ENCODE peak calls at places on chromosome 21, in six cellular contexts. One of them, this sample, is unnamed.

GRCh38 chr21:39388038-39388810 is 39.3 kb upstream of the HMGN1 start:
- DNase-seq in A549: peak; percentile 72
- DNase-seq in GM23248: peak; percentile 92
- DNase-seq in CD8-positive, alpha-beta T cell: peak; percentile 85
- DNase-seq in cardiac muscle cell: peak; percentile 89
- DNase-seq in lower lobe of right lung: peak; percentile 95
- DNase-seq in this sample: peak; percentile 90

GRCh38 chr21:38646213-38646837 is 148.0 kb upstream of the ERG start:
- DNase-seq in lower lobe of right lung: no peak
- DNase-seq in A549: no peak
- DNase-seq in GM23248: peak; percentile 96
- DNase-seq in CD8-positive, alpha-beta T cell: no peak
- DNase-seq in cardiac muscle cell: no peak
- DNase-seq in this sample: peak; percentile 80

GRCh38 chr21:27812279-27812678 is 845.4 kb upstream of the ADAMTS5 start:
- DNase-seq in CD8-positive, alpha-beta T cell: no peak
- DNase-seq in A549: no peak
- DNase-seq in GM23248: peak; percentile 4
- DNase-seq in lower lobe of right lung: no peak
- DNase-seq in cardiac muscle cell: no peak
- DNase-seq in this sample: no peak

GRCh38 chr21:26832513-26832912 is 12.7 kb downstream of the ADAMTS1 start:
- DNase-seq in GM23248: no peak
- DNase-seq in lower lobe of right lung: no peak
- DNase-seq in cardiac muscle cell: no peak
- DNase-seq in A549: no peak
- DNase-seq in CD8-positive, alpha-beta T cell: no peak
- DNase-seq in this sample: no peak

GRCh38 chr21:31684918-31685317 is 25.4 kb downstream of the SOD1 start:
- DNase-seq in CD8-positive, alpha-beta T cell: no peak
- DNase-seq in GM23248: no peak
- DNase-seq in cardiac muscle cell: no peak
- DNase-seq in A549: no peak
- DNase-seq in lower lobe of right lung: no peak
- DNase-seq in this sample: no peak

GRCh38 chr21:37513383-37513782 is 146.8 kb downstream of the DYRK1A start:
- DNase-seq in GM23248: no peak
- DNase-seq in cardiac muscle cell: no peak
- DNase-seq in A549: no peak
- DNase-seq in lower lobe of right lung: no peak
- DNase-seq in CD8-positive, alpha-beta T cell: no peak
- DNase-seq in this sample: no peak

GRCh38 chr21:39633770-39634181 is 21.0 kb downstream of the B3GALT5 start:
- DNase-seq in CD8-positive, alpha-beta T cell: no peak
- DNase-seq in cardiac muscle cell: no peak
- DNase-seq in lower lobe of right lung: no peak
- DNase-seq in GM23248: peak; percentile 91
- DNase-seq in A549: peak; percentile 72
- DNase-seq in this sample: peak; percentile 62

GRCh38 chr21:26850116-26850643 is 5.0 kb upstream of the ADAMTS1 start:
- DNase-seq in A549: no peak
- DNase-seq in lower lobe of right lung: no peak
- DNase-seq in cardiac muscle cell: no peak
- DNase-seq in CD8-positive, alpha-beta T cell: no peak
- DNase-seq in GM23248: peak; percentile 60
- DNase-seq in this sample: no peak

GRCh38 chr21:36883532-36884486 is 82.7 kb downstream of the HLCS start:
- DNase-seq in lower lobe of right lung: no peak
- DNase-seq in A549: peak; percentile 59
- DNase-seq in CD8-positive, alpha-beta T cell: no peak
- DNase-seq in cardiac muscle cell: no peak
- DNase-seq in GM23248: no peak
- DNase-seq in this sample: no peak

GRCh38 chr21:36150192-36150711 is 6.4 kb upstream of the DOP1B start:
- DNase-seq in cardiac muscle cell: no peak
- DNase-seq in A549: no peak
- DNase-seq in CD8-positive, alpha-beta T cell: no peak
- DNase-seq in lower lobe of right lung: peak; percentile 71
- DNase-seq in GM23248: peak; percentile 62
- DNase-seq in this sample: peak; percentile 49

GRCh38 chr21:29125199-29125598 is 5.2 kb upstream of the MAP3K7CL start:
- DNase-seq in lower lobe of right lung: no peak
- DNase-seq in GM23248: no peak
- DNase-seq in A549: no peak
- DNase-seq in cardiac muscle cell: no peak
- DNase-seq in CD8-positive, alpha-beta T cell: no peak
- DNase-seq in this sample: no peak

GRCh38 chr21:31558839-31559367 is 100.6 kb upstream of the SOD1 start:
- DNase-seq in cardiac muscle cell: peak; percentile 97
- DNase-seq in A549: peak; percentile 89
- DNase-seq in lower lobe of right lung: peak; percentile 77
- DNase-seq in GM23248: peak; percentile 98
- DNase-seq in CD8-positive, alpha-beta T cell: peak; percentile 89
- DNase-seq in this sample: peak; percentile 95

GRCh38 chr21:39613029-39613934 is 542 bp downstream of the B3GALT5 start:
- DNase-seq in lower lobe of right lung: no peak
- DNase-seq in A549: no peak
- DNase-seq in GM23248: no peak
- DNase-seq in CD8-positive, alpha-beta T cell: no peak
- DNase-seq in cardiac muscle cell: no peak
- DNase-seq in this sample: no peak

GRCh38 chr21:28904961-28905435 is 87.7 kb downstream of the LTN1 start:
- DNase-seq in cardiac muscle cell: no peak
- DNase-seq in CD8-positive, alpha-beta T cell: no peak
- DNase-seq in A549: no peak
- DNase-seq in lower lobe of right lung: no peak
- DNase-seq in GM23248: no peak
- DNase-seq in this sample: no peak

GRCh38 chr21:26506951-26507350 is 66.1 kb downstream of the CYYR1 start:
- DNase-seq in lower lobe of right lung: no peak
- DNase-seq in A549: no peak
- DNase-seq in cardiac muscle cell: no peak
- DNase-seq in GM23248: peak; percentile 85
- DNase-seq in CD8-positive, alpha-beta T cell: no peak
- DNase-seq in this sample: no peak

GRCh38 chr21:29403291-29403690 is 104.6 kb downstream of the BACH1 start:
- DNase-seq in A549: no peak
- DNase-seq in GM23248: no peak
- DNase-seq in CD8-positive, alpha-beta T cell: no peak
- DNase-seq in lower lobe of right lung: no peak
- DNase-seq in cardiac muscle cell: no peak
- DNase-seq in this sample: no peak

GRCh38 chr21:32349333-32349944 is 43.4 kb downstream of the URB1 start:
- DNase-seq in A549: no peak
- DNase-seq in lower lobe of right lung: no peak
- DNase-seq in CD8-positive, alpha-beta T cell: no peak
- DNase-seq in GM23248: no peak
- DNase-seq in cardiac muscle cell: no peak
- DNase-seq in this sample: no peak

GRCh38 chr21:39097335-39097861 is 85.9 kb downstream of the PSMG1 start:
- DNase-seq in A549: no peak
- DNase-seq in CD8-positive, alpha-beta T cell: no peak
- DNase-seq in lower lobe of right lung: peak; percentile 82
- DNase-seq in GM23248: no peak
- DNase-seq in cardiac muscle cell: peak; percentile 26
- DNase-seq in this sample: no peak

GRCh38 chr21:40422851-40423635 is 423.9 kb downstream of the DSCAM start:
- DNase-seq in A549: no peak
- DNase-seq in lower lobe of right lung: no peak
- DNase-seq in cardiac muscle cell: no peak
- DNase-seq in GM23248: no peak
- DNase-seq in CD8-positive, alpha-beta T cell: no peak
- DNase-seq in this sample: no peak

GRCh38 chr21:36729301-36729970 is 30.5 kb downstream of the SIM2 start:
- DNase-seq in GM23248: no peak
- DNase-seq in A549: no peak
- DNase-seq in cardiac muscle cell: no peak
- DNase-seq in CD8-positive, alpha-beta T cell: no peak
- DNase-seq in lower lobe of right lung: no peak
- DNase-seq in this sample: no peak

GRCh38 chr21:26800455-26801454 is 44.5 kb downstream of the ADAMTS1 start:
- DNase-seq in cardiac muscle cell: no peak
- DNase-seq in CD8-positive, alpha-beta T cell: no peak
- DNase-seq in lower lobe of right lung: no peak
- DNase-seq in A549: no peak
- DNase-seq in GM23248: peak; percentile 69
- DNase-seq in this sample: no peak

GRCh38 chr21:38957575-38958340 is 152.0 kb downstream of the ETS2 start:
- DNase-seq in A549: no peak
- DNase-seq in lower lobe of right lung: no peak
- DNase-seq in GM23248: no peak
- DNase-seq in CD8-positive, alpha-beta T cell: no peak
- DNase-seq in cardiac muscle cell: no peak
- DNase-seq in this sample: no peak

GRCh38 chr21:36747815-36748381 is 49.0 kb downstream of the SIM2 start:
- DNase-seq in A549: no peak
- DNase-seq in lower lobe of right lung: no peak
- DNase-seq in CD8-positive, alpha-beta T cell: no peak
- DNase-seq in GM23248: peak; percentile 68
- DNase-seq in cardiac muscle cell: peak; percentile 86
- DNase-seq in this sample: no peak

GRCh38 chr21:39326607-39327307 is 13.3 kb upstream of the BRWD1 start:
- DNase-seq in GM23248: no peak
- DNase-seq in cardiac muscle cell: no peak
- DNase-seq in A549: no peak
- DNase-seq in CD8-positive, alpha-beta T cell: no peak
- DNase-seq in lower lobe of right lung: no peak
- DNase-seq in this sample: no peak

GRCh38 chr21:24869862-24870261 is 737.4 kb downstream of the MRPL39 start:
- DNase-seq in CD8-positive, alpha-beta T cell: no peak
- DNase-seq in GM23248: no peak
- DNase-seq in cardiac muscle cell: no peak
- DNase-seq in lower lobe of right lung: no peak
- DNase-seq in A549: no peak
- DNase-seq in this sample: no peak

GRCh38 chr21:24868117-24868516 is 739.2 kb downstream of the MRPL39 start:
- DNase-seq in CD8-positive, alpha-beta T cell: no peak
- DNase-seq in lower lobe of right lung: no peak
- DNase-seq in GM23248: no peak
- DNase-seq in A549: no peak
- DNase-seq in cardiac muscle cell: no peak
- DNase-seq in this sample: no peak

DNA sequence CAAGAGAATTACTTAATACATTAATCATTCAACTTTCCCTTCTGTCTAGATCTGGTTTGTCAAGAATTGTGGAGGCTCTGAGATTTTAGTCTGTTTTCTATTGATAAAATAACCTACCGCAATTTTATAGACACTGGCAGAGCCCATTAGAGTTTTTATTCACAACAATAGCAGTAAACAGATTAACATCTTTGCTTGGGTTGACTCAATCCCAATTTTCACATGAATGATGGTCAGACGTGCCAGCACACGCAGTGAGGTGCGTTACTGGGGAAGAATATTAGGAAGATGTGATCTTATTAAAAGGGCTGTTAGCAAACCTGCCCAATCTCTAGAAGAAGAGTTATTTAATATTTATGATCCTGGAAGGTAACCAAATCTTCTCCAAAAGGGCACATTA is 736.6 kb downstream of the MRPL39 start:
- DNase-seq in GM23248: no peak
- DNase-seq in cardiac muscle cell: no peak
- DNase-seq in lower lobe of right lung: no peak
- DNase-seq in A549: no peak
- DNase-seq in CD8-positive, alpha-beta T cell: no peak
- DNase-seq in this sample: no peak
- H3K4me3 ChIP-seq in GM23248: no peak overlapping the region
- H3K4me3 ChIP-seq in cardiac muscle cell: no peak overlapping the region
- H3K4me3 ChIP-seq in lower lobe of right lung: no peak overlapping the region
- H3K4me3 ChIP-seq in A549: no peak overlapping the region
- H3K4me3 ChIP-seq in CD8-positive, alpha-beta T cell: no peak overlapping the region
- H3K4me3 ChIP-seq in this sample: no peak overlapping the region

GRCh38 chr21:41843584-41843983 is 35.6 kb downstream of the PRDM15 start:
- DNase-seq in A549: no peak
- DNase-seq in cardiac muscle cell: no peak
- DNase-seq in CD8-positive, alpha-beta T cell: no peak
- DNase-seq in GM23248: no peak
- DNase-seq in lower lobe of right lung: no peak
- DNase-seq in this sample: no peak
- H3K9me3 ChIP-seq in A549: peaks cover 7% of the 10 kb centered on the region
- H3K9me3 ChIP-seq in cardiac muscle cell: no peaks in the 10 kb centered on the region
- H3K9me3 ChIP-seq in CD8-positive, alpha-beta T cell: no peaks in the 10 kb centered on the region
- H3K9me3 ChIP-seq in GM23248: peaks cover 8% of the 10 kb centered on the region
- H3K9me3 ChIP-seq in lower lobe of right lung: peaks cover 9% of the 10 kb centered on the region
- H3K9me3 ChIP-seq in this sample: peaks cover 13% of the 10 kb centered on the region

DNA sequence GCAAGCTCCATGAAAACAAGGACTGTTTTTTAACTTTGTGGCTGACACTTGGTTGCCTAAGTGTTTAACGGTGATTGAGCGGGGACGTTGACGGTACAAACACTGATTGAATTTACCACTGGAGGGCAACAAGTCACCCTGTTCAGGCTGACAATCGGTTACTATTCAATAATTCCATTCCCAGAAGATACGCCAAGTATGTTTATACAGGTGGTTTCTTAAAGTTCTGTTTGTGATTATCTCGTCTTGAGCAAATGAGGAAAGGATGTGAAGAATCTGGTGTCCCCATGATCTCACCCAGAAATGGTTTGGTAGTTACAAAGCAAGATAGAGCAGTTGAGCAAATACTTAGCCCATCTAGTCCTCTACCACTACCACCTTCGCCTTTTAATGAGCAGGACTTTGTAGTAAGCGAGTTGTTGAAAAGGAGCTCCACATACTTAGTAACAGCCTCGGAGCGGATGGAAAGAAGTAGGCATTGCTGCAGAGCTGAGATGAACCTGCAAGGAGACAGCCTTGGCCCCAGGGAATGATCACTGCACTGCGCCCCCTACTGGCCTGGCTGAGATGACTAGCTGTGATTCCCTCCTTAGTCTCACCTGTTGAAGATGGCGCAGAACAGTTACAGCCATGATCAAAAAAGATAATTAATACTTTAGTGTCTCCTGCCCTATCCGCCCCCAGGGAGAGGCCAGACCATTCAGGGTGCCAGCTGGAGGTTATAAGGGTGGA is 36.3 kb downstream of the IFNAR1 start:
- DNase-seq in A549: peak; percentile 70
- DNase-seq in lower lobe of right lung: peak; percentile 81
- DNase-seq in GM23248: peak; percentile 76
- DNase-seq in cardiac muscle cell: peak; percentile 75
- DNase-seq in CD8-positive, alpha-beta T cell: peak; percentile 84
- DNase-seq in this sample: peak; percentile 56
- H3K4me3 ChIP-seq in A549: peak overlapping the region; percentile 42
- H3K4me3 ChIP-seq in lower lobe of right lung: peak overlapping the region; percentile 43
- H3K4me3 ChIP-seq in GM23248: peak overlapping the region; percentile 35
- H3K4me3 ChIP-seq in cardiac muscle cell: peak overlapping the region; percentile 27
- H3K4me3 ChIP-seq in CD8-positive, alpha-beta T cell: peak overlapping the region; percentile 61
- H3K4me3 ChIP-seq in this sample: no peak overlapping the region

DNA sequence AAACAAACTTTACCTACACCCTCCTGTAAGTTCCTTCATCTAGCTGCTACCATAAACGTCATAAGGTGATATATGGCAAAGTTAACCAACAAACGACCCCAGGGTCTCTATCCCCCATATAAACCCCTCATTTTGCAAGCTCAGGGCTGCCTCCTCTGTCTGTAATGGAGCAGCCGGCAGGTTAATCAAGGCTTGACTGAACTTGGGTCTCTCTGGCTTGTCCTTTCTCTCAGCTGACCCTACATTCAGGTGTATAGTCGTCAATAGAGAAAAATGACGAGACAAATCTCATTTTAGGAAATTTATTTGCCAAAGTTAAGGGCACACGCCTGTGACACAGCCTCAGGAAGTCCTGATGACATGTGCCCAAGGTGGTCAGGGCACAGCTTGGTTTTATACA is 67.4 kb downstream of the WDR4 start:
- DNase-seq in GM23248: no peak
- DNase-seq in CD8-positive, alpha-beta T cell: no peak
- DNase-seq in cardiac muscle cell: no peak
- DNase-seq in A549: no peak
- DNase-seq in lower lobe of right lung: no peak
- DNase-seq in this sample: no peak
- H3K9me3 ChIP-seq in GM23248: no peaks in the 10 kb centered on the region
- H3K9me3 ChIP-seq in CD8-positive, alpha-beta T cell: no peaks in the 10 kb centered on the region
- H3K9me3 ChIP-seq in cardiac muscle cell: no peaks in the 10 kb centered on the region
- H3K9me3 ChIP-seq in A549: peaks cover 4% of the 10 kb centered on the region
- H3K9me3 ChIP-seq in lower lobe of right lung: no peaks in the 10 kb centered on the region
- H3K9me3 ChIP-seq in this sample: peaks cover 10% of the 10 kb centered on the region